ENCODE peak calls at places on chromosomes 16 and 17, in five cellular contexts. U is cardiac muscle cell, Y is epithelial cell of esophagus, E is A549, L is AG09309. T is an unnamed sample.

GRCh38 chr17:67491009-67491677 is 114.1 kb downstream of the PITPNC1 start:
- DNase-seq in U (no peak), Y (peak), E (peak), L (peak), T (peak)

GRCh38 chr16:17304124-17304813 is 166.5 kb downstream of the XYLT1 start:
- DNase-seq in U (no peak), Y (peak), E (no peak), L (no peak), T (peak)

GRCh38 chr16:47026492-47026891 is 53.0 kb upstream of the DNAJA2 start:
- DNase-seq in U (no peak), Y (no peak), E (no peak), L (no peak), T (no peak)

GRCh38 chr16:77974883-77975282 is 47.5 kb upstream of the CLEC3A start:
- DNase-seq in U (peak), Y (no peak), E (no peak), L (no peak), T (no peak)

GRCh38 chr17:48127371-48128051 is 19.9 kb downstream of the SNX11 start:
- DNase-seq in U (no peak), Y (peak), E (peak), L (no peak), T (peak)

GRCh38 chr16:56354016-56354415 is 71.3 kb downstream of the AMFR start:
- DNase-seq in U (no peak), Y (no peak), E (no peak), L (no peak), T (no peak)

GRCh38 chr17:50348522-50349240 is 2.8 kb downstream of the XYLT2 start:
- DNase-seq in U (no peak), Y (peak), E (no peak), L (no peak), T (peak)

GRCh38 chr16:66309-67182 is 5.9 kb downstream of the RHBDF1 start:
- DNase-seq in U (no peak), Y (no peak), E (no peak), L (no peak), T (no peak)

GRCh38 chr16:28289106-28289505 is 3.2 kb upstream of the SBK1 start:
- DNase-seq in U (no peak), Y (no peak), E (no peak), L (no peak), T (no peak)

GRCh38 chr16:48003226-48003907 is 152.4 kb downstream of the ABCC12 start:
- DNase-seq in U (no peak), Y (peak), E (no peak), L (no peak), T (peak)

GRCh38 chr16:54194008-54194731 is 92.4 kb downstream of the IRX3 start:
- DNase-seq in U (peak), Y (peak), E (no peak), L (no peak), T (peak)

GRCh38 chr17:66777689-66778225 is 57.2 kb upstream of the CACNG5 start:
- DNase-seq in U (peak), Y (no peak), E (no peak), L (no peak), T (peak)

GRCh38 chr16:76885776-76886175 is 305.2 kb upstream of the MON1B start:
- DNase-seq in U (no peak), Y (no peak), E (no peak), L (no peak), T (no peak)

GRCh38 chr17:28204751-28205150 is 114.2 kb upstream of the TMEM97 start:
- DNase-seq in U (no peak), Y (peak), E (peak), L (no peak), T (peak)

GRCh38 chr17:72640415-72641165 is 451.9 kb downstream of the SLC39A11 start:
- DNase-seq in U (no peak), Y (no peak), E (no peak), L (no peak), T (no peak)

GRCh38 chr17:45361976-45362375 is 45.2 kb upstream of the MAP3K14 start:
- DNase-seq in U (no peak), Y (no peak), E (no peak), L (no peak), T (no peak)

GRCh38 chr16:25771216-25771615 is 79.5 kb downstream of the HS3ST4 start:
- DNase-seq in U (no peak), Y (no peak), E (no peak), L (no peak), T (no peak)

GRCh38 chr16:10521681-10522274 is 58.6 kb downstream of the EMP2 start:
- DNase-seq in U (peak), Y (peak), E (peak), L (no peak), T (peak)

GRCh38 chr17:44223574-44224046 is 4.1 kb upstream of the UBTF start:
- DNase-seq in U (no peak), Y (no peak), E (no peak), L (no peak), T (peak)

GRCh38 chr17:50213026-50214015 is 11.9 kb upstream of the COL1A1 start:
- DNase-seq in U (peak), Y (no peak), E (peak), L (no peak), T (no peak)

GRCh38 chr17:74646231-74646630 is 22.7 kb upstream of the CD300E start:
- DNase-seq in U (no peak), Y (no peak), E (peak), L (no peak), T (no peak)

GRCh38 chr16:51153275-51153991 is 2.4 kb upstream of the SALL1 start:
- DNase-seq in U (peak), Y (no peak), E (no peak), L (no peak), T (no peak)

GRCh38 chr16:57469917-57470470 is 7.5 kb downstream of the POLR2C start:
- DNase-seq in U (peak), Y (no peak), E (peak), L (no peak), T (no peak)

GRCh38 chr17:3972281-3972731 is 8.1 kb upstream of the ATP2A3 start:
- DNase-seq in U (no peak), Y (no peak), E (no peak), L (no peak), T (no peak)

GRCh38 chr17:13114601-13115024 is 96.8 kb upstream of the ELAC2 start:
- DNase-seq in U (peak), Y (peak), E (peak), L (peak), T (peak)

GRCh38 chr16:66042341-66042740 is 324.1 kb upstream of the CDH5 start:
- DNase-seq in U (no peak), Y (no peak), E (no peak), L (no peak), T (no peak)

GRCh38 chr16:25027281-25027680 is 12.1 kb upstream of the ARHGAP17 start:
- DNase-seq in U (no peak), Y (no peak), E (no peak), L (no peak), T (no peak)

GRCh38 chr17:7263071-7263800 is 958 bp upstream of the CLDN7 start:
- DNase-seq in U (no peak), Y (peak), E (peak), L (no peak), T (no peak)

GRCh38 chr17:39195568-39196160 is 1.8 kb downstream of the CACNB1 start:
- DNase-seq in U (no peak), Y (peak), E (no peak), L (no peak), T (no peak)

GRCh38 chr17:40174528-40174927 is 2.7 kb upstream of the RAPGEFL1 start:
- DNase-seq in U (no peak), Y (no peak), E (no peak), L (no peak), T (no peak)

GRCh38 chr17:35890774-35891155 is 10.6 kb upstream of the CCL5 start:
- DNase-seq in U (no peak), Y (no peak), E (no peak), L (no peak), T (no peak)

GRCh38 chr16:1485847-1486496 is 2.8 kb downstream of the PTX4 start:
- DNase-seq in U (no peak), Y (no peak), E (no peak), L (no peak), T (no peak)

GRCh38 chr17:28978565-28978964 is 27.2 kb upstream of the PHF12 start:
- DNase-seq in U (no peak), Y (no peak), E (no peak), L (no peak), T (no peak)

GRCh38 chr16:84834403-84834772 is 14.6 kb downstream of the CRISPLD2 start:
- DNase-seq in U (no peak), Y (no peak), E (no peak), L (peak), T (peak)

GRCh38 chr17:18772471-18772870 is 8.5 kb upstream of the TVP23B start:
- DNase-seq in U (no peak), Y (no peak), E (no peak), L (no peak), T (no peak)

GRCh38 chr17:77465358-77466041 is 324.7 kb downstream of the SEC14L1 start:
- DNase-seq in U (no peak), Y (peak), E (no peak), L (no peak), T (peak)

GRCh38 chr17:45131616-45132301 is 556 bp downstream of the PLCD3 start:
- DNase-seq in U (peak), Y (peak), E (peak), L (no peak), T (no peak)

GRCh38 chr17:11797803-11798202 is 199.5 kb downstream of the ZNF18 start:
- DNase-seq in U (no peak), Y (no peak), E (peak), L (no peak), T (no peak)

GRCh38 chr17:42329025-42329976 is 41.0 kb downstream of the STAT5A start:
- DNase-seq in U (no peak), Y (peak), E (peak), L (no peak), T (peak)

GRCh38 chr16:30005341-30006094 is 5.3 kb downstream of the DOC2A start:
- DNase-seq in U (peak), Y (peak), E (peak), L (no peak), T (peak)

DNA sequence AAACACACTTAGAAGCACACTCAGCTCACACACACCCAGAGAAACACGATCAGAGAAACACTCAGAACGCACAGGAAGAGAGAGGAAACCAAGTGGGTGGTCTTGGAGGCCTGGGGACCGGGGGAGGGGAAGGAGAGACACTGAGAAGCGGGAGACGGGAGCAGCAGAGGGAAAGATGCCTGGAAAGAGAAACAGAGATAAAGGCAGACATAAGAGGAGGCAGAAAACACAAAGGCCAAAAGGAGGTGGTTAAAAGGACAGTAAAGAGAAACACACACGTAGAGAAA is 1.3 kb downstream of the TMEM98 start:
- DNase-seq in U (peak), Y (no peak), E (no peak), L (no peak), T (peak)
- H3K4me3 ChIP-seq in U (peak), Y (peak), E (no peak), L (peak), T (peak)

DNA sequence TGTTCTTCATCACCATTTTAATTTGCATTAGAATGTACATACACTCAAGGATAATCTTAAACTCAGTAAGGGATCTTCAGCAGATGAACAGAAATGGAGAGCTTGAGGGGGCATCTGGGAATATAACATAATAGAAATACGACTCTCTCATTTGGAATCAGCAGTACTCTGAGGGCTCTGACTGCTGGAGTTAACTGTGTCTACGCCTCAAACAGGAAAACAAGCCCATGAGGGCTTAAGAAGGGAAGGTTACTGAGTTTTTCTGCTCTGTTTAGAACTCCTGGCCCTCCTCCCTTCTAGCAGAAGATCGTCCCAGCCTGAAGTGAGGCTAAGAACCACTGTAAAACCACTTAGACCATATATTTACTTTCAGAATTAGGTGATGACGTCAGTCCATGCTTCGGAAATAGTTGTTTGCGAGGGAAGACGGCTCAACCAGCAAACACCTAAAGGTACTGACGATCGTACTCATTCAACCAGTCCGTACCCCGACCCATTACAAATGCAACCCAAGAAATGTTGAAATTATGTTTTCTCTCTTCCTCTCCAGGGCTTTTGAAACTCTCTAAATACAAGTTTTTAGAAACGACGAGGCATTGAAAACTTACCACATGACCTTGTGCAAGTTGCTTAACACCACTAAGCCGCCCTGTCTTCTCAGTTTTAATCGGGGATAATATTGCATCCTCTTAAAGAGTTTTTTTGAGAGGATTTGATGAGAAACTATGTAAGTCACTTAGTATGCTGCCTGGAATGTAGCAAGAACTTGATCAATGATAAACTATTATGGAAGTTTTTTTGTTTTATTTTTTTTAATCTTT is 148.8 kb upstream of the FAM20A start:
- DNase-seq in U (no peak), Y (no peak), E (no peak), L (no peak), T (no peak)
- TF ChIP-seq CTCF in U (no peak), Y (no peak), E (no peak), L (no peak), T (no peak)

GRCh38 chr16:82157836-82158235 is 12.2 kb downstream of the MPHOSPH6 start:
- DNase-seq in U (no peak), Y (no peak), E (no peak), L (no peak), T (peak)
- H3K4me3 ChIP-seq in U (no peak), Y (no peak), E (no peak), L (no peak), T (no peak)

GRCh38 chr17:80292557-80292956 is 31.9 kb downstream of the RNF213 start:
- DNase-seq in U (no peak), Y (no peak), E (no peak), L (no peak), T (no peak)
- TF ChIP-seq CTCF in U (no peak), Y (no peak), E (peak), L (no peak), T (no peak)

DNA sequence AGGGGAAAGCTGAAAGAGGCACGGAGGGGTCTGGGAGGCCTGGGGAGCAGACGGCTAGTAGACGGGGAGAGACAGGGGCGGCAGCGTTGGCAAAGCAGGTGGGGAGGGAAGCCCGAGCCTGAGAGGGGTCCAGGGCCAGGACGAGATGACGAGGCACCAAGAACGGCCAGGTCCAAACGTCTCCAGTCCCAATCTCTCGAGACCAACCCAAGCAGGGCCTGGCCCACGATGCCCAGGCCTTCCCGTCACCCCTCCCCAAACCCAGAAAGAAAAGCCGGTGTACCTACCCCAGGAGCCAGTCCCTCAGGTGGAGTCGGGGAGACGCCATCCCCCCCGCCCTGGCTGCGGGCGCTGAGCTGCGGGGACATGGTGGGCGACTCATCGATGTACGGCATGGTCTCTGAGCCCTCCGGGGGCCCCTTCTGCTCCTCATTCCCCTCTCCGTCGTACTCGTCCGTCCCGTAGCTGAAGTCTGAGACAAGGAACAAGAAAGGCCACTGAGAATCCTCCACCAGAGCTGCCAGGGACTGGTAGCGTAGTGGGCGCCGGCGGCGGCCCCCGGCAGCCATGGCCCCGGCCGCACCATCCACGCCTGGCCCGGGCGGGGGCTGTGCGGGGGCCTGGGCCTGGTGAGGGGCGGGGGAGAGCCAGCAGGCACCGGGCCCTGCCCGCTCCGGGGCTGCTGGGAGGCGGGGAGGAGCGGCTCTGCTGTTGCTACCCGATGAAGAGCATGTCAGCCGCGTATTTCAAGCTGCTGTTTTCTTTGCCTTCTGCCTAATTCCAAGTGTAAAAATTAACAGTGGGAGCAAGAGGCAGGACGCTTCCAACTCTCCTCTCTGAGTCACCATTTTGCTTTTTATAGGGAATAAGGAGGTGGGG is 54.6 kb downstream of the ABR start:
- DNase-seq in U (no peak), Y (no peak), E (no peak), L (no peak), T (no peak)
- H3K4me3 ChIP-seq in U (no peak), Y (no peak), E (no peak), L (peak), T (no peak)

DNA sequence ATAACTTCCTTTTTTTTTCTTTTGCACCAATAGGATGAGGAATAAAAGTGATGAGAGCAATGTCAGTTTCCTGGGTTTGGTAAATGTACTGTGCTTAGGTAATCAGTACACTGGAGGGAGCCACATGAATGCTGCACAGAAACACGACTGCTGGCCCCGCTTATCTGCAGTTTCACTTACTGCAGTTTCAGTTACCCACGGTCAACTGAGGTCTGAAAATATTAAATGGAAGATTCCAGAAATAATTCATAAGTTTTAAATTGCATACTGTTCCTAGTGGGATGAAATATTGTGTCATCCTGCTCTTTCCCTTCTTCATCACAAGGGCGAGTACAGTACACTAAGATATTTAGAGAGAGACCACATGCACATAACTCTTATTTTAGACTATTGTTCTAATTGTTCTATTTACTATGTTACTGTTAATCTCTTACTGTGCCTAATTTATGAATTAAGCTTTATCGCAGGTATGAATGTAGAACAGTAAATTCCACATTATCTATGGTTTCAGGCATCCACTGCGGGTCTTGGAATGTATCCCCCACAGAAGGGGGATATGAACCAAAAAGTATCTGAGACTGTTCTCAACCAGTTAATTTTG is 6.4 kb upstream of the LGALS3BP start:
- DNase-seq in U (no peak), Y (no peak), E (peak), L (no peak), T (peak)
- TF ChIP-seq CTCF in U (peak), Y (no peak), E (no peak), L (peak), T (peak)

DNA sequence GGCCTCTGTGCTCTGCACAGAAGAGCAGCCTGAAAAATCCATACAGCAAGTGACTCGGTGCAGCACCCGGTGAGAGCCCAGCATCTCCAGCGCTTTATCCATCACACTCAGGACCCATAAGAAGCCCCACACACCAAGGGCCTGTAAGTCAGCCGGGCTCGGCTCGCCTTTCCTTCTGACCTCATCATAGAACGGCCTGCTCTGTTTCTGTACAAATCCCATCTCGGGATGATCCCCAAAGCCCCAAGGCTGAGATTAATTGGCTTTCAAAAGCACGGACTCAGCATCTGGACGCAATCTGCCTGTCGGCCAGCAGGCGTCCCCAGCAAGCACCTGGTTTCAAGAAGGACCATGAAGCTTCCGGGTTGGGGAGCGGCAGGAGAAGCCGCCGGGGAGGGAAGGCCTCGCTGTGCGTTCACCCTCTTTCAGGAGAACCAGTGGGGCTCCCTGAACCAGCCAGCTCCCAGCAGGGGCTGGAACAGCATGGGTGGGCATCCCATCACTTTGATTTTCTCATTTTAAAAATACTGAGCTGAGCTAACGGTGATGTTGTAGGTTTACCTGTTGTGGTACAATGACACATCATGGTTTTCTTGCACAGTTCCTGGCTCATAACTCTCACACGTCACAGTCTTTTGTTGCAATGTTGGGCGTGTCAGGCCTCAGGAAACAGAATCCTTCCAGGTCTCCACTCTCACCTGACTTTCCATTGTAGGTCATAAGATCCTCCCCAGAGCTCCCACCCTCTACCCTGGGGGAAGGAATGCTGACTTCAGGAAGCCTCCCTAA is 6.7 kb downstream of the CCDC57 start:
- DNase-seq in U (peak), Y (peak), E (peak), L (no peak), T (peak)
- H3K4me3 ChIP-seq in U (no peak), Y (peak), E (no peak), L (no peak), T (no peak)

GRCh38 chr17:9571201-9571600 is 4.4 kb downstream of the STX8 start:
- DNase-seq in U (no peak), Y (peak), E (no peak), L (no peak), T (no peak)

GRCh38 chr17:9575381-9576072 is at the start of gene STX8:
- DNase-seq in U (peak), Y (peak), E (peak), L (peak), T (peak)

GRCh38 chr17:9577402-9577709 is 914 bp downstream of the CFAP52 start:
- DNase-seq in U (no peak), Y (no peak), E (no peak), L (no peak), T (no peak)

GRCh38 chr17:9576521-9577401 is at the start of gene CFAP52:
- DNase-seq in U (peak), Y (peak), E (peak), L (no peak), T (peak)
- TF ChIP-seq CTCF in U (peak), Y (peak), E (peak), L (peak), T (peak)